ENCODE peak calls at places on chromosomes 5 and 9, in nine cellular contexts. One of them, this sample, is unnamed. For H3K4me1, the result is how much of the 10 kb centered on the place peaks cover.

GRCh38 chr9:125558453-125559084 is 148.4 kb downstream of the MAPKAP1 start:
- DNase-seq in mammary epithelial cell: peak
- DNase-seq in GM23248: peak
- DNase-seq in aorta: no peak
- DNase-seq in SJSA1: peak
- DNase-seq in CD8-positive, alpha-beta T cell: peak
- DNase-seq in CD4-positive, alpha-beta memory T cell: peak
- DNase-seq in PC-3: peak
- DNase-seq in spleen: no peak
- DNase-seq in this sample: peak

GRCh38 chr5:133889271-133889905 is 79.0 kb downstream of the C5orf15 start:
- DNase-seq in mammary epithelial cell: no peak
- DNase-seq in GM23248: no peak
- DNase-seq in aorta: no peak
- DNase-seq in SJSA1: no peak
- DNase-seq in CD8-positive, alpha-beta T cell: no peak
- DNase-seq in CD4-positive, alpha-beta memory T cell: no peak
- DNase-seq in PC-3: no peak
- DNase-seq in spleen: peak
- DNase-seq in this sample: no peak

GRCh38 chr5:155040984-155041383 is 27.4 kb downstream of the KIF4B start:
- DNase-seq in mammary epithelial cell: no peak
- DNase-seq in GM23248: no peak
- DNase-seq in aorta: no peak
- DNase-seq in SJSA1: no peak
- DNase-seq in CD8-positive, alpha-beta T cell: no peak
- DNase-seq in CD4-positive, alpha-beta memory T cell: no peak
- DNase-seq in PC-3: no peak
- DNase-seq in spleen: no peak
- DNase-seq in this sample: no peak

GRCh38 chr9:68949271-68950000 is 64.5 kb downstream of the PRKACG start:
- DNase-seq in mammary epithelial cell: peak
- DNase-seq in GM23248: no peak
- DNase-seq in aorta: peak
- DNase-seq in SJSA1: no peak
- DNase-seq in CD8-positive, alpha-beta T cell: peak
- DNase-seq in CD4-positive, alpha-beta memory T cell: no peak
- DNase-seq in PC-3: peak
- DNase-seq in spleen: no peak
- DNase-seq in this sample: no peak

GRCh38 chr5:10467281-10468198 is 25.9 kb downstream of the ROPN1L start:
- DNase-seq in mammary epithelial cell: peak
- DNase-seq in GM23248: peak
- DNase-seq in aorta: no peak
- DNase-seq in SJSA1: peak
- DNase-seq in CD8-positive, alpha-beta T cell: no peak
- DNase-seq in CD4-positive, alpha-beta memory T cell: no peak
- DNase-seq in PC-3: peak
- DNase-seq in spleen: peak
- DNase-seq in this sample: no peak

GRCh38 chr9:95197692-95198271 is 119.7 kb downstream of the FANCC start:
- DNase-seq in mammary epithelial cell: peak
- DNase-seq in GM23248: peak
- DNase-seq in aorta: peak
- DNase-seq in SJSA1: peak
- DNase-seq in CD8-positive, alpha-beta T cell: no peak
- DNase-seq in CD4-positive, alpha-beta memory T cell: no peak
- DNase-seq in PC-3: no peak
- DNase-seq in spleen: no peak
- DNase-seq in this sample: no peak

GRCh38 chr5:148542812-148543211 is 111.5 kb downstream of the HTR4 start:
- DNase-seq in mammary epithelial cell: peak
- DNase-seq in GM23248: peak
- DNase-seq in aorta: no peak
- DNase-seq in SJSA1: no peak
- DNase-seq in CD8-positive, alpha-beta T cell: no peak
- DNase-seq in CD4-positive, alpha-beta memory T cell: no peak
- DNase-seq in PC-3: no peak
- DNase-seq in spleen: no peak
- DNase-seq in this sample: no peak

GRCh38 chr5:6872441-6873160 is 159.4 kb downstream of the TENT4A start:
- DNase-seq in mammary epithelial cell: no peak
- DNase-seq in GM23248: no peak
- DNase-seq in aorta: no peak
- DNase-seq in SJSA1: no peak
- DNase-seq in CD8-positive, alpha-beta T cell: no peak
- DNase-seq in CD4-positive, alpha-beta memory T cell: no peak
- DNase-seq in PC-3: no peak
- DNase-seq in spleen: no peak
- DNase-seq in this sample: no peak

GRCh38 chr5:137921931-137922330 is 32.7 kb downstream of the PKD2L2 start:
- DNase-seq in mammary epithelial cell: peak
- DNase-seq in GM23248: peak
- DNase-seq in aorta: no peak
- DNase-seq in SJSA1: peak
- DNase-seq in CD8-positive, alpha-beta T cell: no peak
- DNase-seq in CD4-positive, alpha-beta memory T cell: no peak
- DNase-seq in PC-3: peak
- DNase-seq in spleen: no peak
- DNase-seq in this sample: no peak

DNA sequence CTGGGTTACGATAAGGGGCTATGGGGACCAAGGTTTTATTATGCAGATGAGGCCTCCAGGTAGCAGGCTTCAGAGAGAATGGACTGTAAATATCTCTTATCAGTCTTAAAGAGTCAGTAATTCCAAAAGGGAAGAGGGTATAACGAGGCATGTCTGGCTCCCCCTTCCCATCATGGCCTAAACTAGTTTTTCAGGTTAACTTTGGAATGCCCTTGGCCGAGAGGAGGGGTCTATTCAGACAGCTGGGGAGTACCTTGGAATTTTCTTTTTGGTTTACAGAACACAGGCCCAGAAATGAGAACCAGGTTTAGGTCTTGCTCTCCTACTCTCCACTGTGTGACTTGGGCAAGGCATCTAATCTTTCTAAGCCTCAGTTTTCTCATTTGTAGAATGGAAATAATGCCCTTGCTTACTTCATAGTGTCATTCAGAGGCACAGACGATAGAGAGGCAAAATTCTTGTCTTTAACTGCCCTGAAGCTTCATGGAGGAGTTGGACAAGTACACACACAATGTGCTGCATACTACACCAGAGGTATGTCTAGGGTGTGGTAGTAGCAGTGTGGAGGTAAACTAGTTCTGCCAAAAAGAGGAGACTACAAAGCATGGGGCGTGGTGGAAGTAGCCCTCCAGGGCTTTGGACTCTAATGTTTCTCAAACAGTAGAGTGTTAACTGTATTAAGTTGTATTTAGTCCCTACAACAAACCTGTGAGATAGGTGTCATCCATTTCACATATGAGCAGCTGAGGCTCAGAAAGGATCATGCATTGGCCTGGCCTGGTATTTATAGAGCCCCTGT is 45.5 kb downstream of the IRF1 start:
- DNase-seq in mammary epithelial cell: no peak
- DNase-seq in GM23248: no peak
- DNase-seq in aorta: no peak
- DNase-seq in SJSA1: no peak
- DNase-seq in CD8-positive, alpha-beta T cell: no peak
- DNase-seq in CD4-positive, alpha-beta memory T cell: no peak
- DNase-seq in PC-3: peak
- DNase-seq in spleen: no peak
- DNase-seq in this sample: no peak
- H3K4me1 ChIP-seq in mammary epithelial cell: under half
- H3K4me1 ChIP-seq in GM23248: under half
- H3K4me1 ChIP-seq in aorta: under half
- H3K4me1 ChIP-seq in SJSA1: under half
- H3K4me1 ChIP-seq in CD8-positive, alpha-beta T cell: half or more
- H3K4me1 ChIP-seq in CD4-positive, alpha-beta memory T cell: half or more
- H3K4me1 ChIP-seq in PC-3: under half
- H3K4me1 ChIP-seq in spleen: half or more
- H3K4me1 ChIP-seq in this sample: under half

DNA sequence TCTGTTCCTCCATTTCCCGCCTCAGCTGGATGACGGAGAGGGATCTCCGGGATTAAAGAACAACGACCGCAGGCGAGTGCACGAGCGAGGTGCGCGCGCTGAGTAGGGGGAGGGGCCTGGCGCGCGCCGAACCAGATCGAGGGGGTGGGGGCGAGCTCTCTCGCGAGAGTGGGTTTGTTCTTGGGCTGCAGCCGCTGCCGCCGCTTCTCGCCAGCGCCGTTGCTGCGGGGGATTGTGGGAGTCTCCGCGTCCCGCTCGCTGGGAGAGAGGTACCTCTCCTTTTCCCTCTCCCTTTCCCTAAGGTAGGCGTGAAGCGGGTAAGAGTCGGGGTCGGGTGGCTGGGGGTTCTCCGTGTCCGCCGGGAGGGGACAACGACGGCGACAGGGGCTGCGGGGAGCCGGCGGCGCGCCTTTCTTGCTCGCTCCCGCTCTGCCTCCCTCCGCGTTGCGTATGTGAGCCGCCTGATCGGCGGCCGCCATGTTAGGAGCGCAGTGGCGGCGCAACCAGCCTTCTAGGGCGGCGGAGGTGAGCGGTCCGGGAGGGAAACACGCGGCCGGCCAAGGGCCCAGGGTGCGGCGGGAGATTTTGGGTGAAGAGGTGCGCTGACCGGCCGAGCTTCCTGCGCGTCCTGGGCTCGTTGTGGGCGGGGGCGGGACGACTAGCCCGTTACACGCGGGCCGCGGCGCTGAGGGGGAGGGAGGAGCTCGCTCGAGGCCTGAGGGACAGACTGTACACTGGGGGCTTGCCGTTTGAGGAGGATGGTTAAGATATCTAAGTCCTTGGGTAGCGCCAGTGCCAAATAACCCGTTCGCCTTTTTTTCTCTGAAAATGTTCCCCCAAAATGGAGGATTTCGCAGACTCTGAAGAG is at the start of gene MATR3:
- DNase-seq in mammary epithelial cell: peak
- DNase-seq in GM23248: peak
- DNase-seq in aorta: peak
- DNase-seq in SJSA1: peak
- DNase-seq in CD8-positive, alpha-beta T cell: peak
- DNase-seq in CD4-positive, alpha-beta memory T cell: peak
- DNase-seq in PC-3: peak
- DNase-seq in spleen: peak
- DNase-seq in this sample: peak
- H3K4me1 ChIP-seq in mammary epithelial cell: under half
- H3K4me1 ChIP-seq in GM23248: under half
- H3K4me1 ChIP-seq in aorta: under half
- H3K4me1 ChIP-seq in SJSA1: under half
- H3K4me1 ChIP-seq in CD8-positive, alpha-beta T cell: under half
- H3K4me1 ChIP-seq in CD4-positive, alpha-beta memory T cell: under half
- H3K4me1 ChIP-seq in PC-3: under half
- H3K4me1 ChIP-seq in spleen: under half
- H3K4me1 ChIP-seq in this sample: under half

DNA sequence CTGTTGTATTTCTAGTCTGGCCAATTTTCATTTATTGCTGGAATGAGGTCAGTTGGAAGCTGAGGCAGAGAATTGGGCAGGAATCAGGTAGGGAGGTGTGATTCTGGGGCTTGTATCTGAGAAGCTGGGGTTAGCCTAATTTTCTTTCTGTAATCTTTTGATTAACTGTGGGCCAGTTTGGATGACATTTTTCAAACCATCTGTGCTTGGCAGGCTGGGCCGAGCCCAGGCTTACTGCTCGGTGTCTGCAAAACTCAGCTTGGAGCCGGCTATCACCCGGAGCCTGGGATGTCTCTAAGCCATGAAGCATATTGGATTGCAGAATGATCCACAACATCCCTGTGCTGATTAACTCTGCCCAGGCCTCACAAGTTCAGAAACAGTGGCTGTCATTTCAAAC is 26.5 kb downstream of the KCNMB1 start:
- DNase-seq in mammary epithelial cell: no peak
- DNase-seq in GM23248: no peak
- DNase-seq in aorta: no peak
- DNase-seq in SJSA1: no peak
- DNase-seq in CD8-positive, alpha-beta T cell: no peak
- DNase-seq in CD4-positive, alpha-beta memory T cell: no peak
- DNase-seq in PC-3: no peak
- DNase-seq in spleen: no peak
- DNase-seq in this sample: no peak
- H3K4me1 ChIP-seq in mammary epithelial cell: under half
- H3K4me1 ChIP-seq in GM23248: under half
- H3K4me1 ChIP-seq in aorta: under half
- H3K4me1 ChIP-seq in SJSA1: under half
- H3K4me1 ChIP-seq in CD8-positive, alpha-beta T cell: under half
- H3K4me1 ChIP-seq in CD4-positive, alpha-beta memory T cell: under half
- H3K4me1 ChIP-seq in PC-3: under half
- H3K4me1 ChIP-seq in spleen: under half
- H3K4me1 ChIP-seq in this sample: under half

GRCh38 chr9:134393582-134394280 is 67.5 kb downstream of the RXRA start:
- DNase-seq in mammary epithelial cell: no peak
- DNase-seq in GM23248: no peak
- DNase-seq in aorta: no peak
- DNase-seq in SJSA1: no peak
- DNase-seq in CD8-positive, alpha-beta T cell: no peak
- DNase-seq in CD4-positive, alpha-beta memory T cell: peak
- DNase-seq in PC-3: no peak
- DNase-seq in spleen: no peak
- DNase-seq in this sample: no peak
- H3K4me1 ChIP-seq in mammary epithelial cell: under half
- H3K4me1 ChIP-seq in GM23248: under half
- H3K4me1 ChIP-seq in aorta: under half
- H3K4me1 ChIP-seq in SJSA1: under half
- H3K4me1 ChIP-seq in CD8-positive, alpha-beta T cell: half or more
- H3K4me1 ChIP-seq in CD4-positive, alpha-beta memory T cell: half or more
- H3K4me1 ChIP-seq in PC-3: under half
- H3K4me1 ChIP-seq in spleen: half or more
- H3K4me1 ChIP-seq in this sample: under half

GRCh38 chr5:56478062-56478461 is 244.9 kb upstream of the ANKRD55 start:
- DNase-seq in mammary epithelial cell: no peak
- DNase-seq in GM23248: no peak
- DNase-seq in aorta: no peak
- DNase-seq in SJSA1: no peak
- DNase-seq in CD8-positive, alpha-beta T cell: no peak
- DNase-seq in CD4-positive, alpha-beta memory T cell: no peak
- DNase-seq in PC-3: no peak
- DNase-seq in spleen: no peak
- DNase-seq in this sample: no peak

GRCh38 chr5:56479126-56479525 is 246.0 kb upstream of the ANKRD55 start:
- DNase-seq in mammary epithelial cell: no peak
- DNase-seq in GM23248: no peak
- DNase-seq in aorta: no peak
- DNase-seq in SJSA1: no peak
- DNase-seq in CD8-positive, alpha-beta T cell: no peak
- DNase-seq in CD4-positive, alpha-beta memory T cell: no peak
- DNase-seq in PC-3: no peak
- DNase-seq in spleen: no peak
- DNase-seq in this sample: no peak

GRCh38 chr5:56480305-56481146 is 247.4 kb upstream of the ANKRD55 start:
- DNase-seq in mammary epithelial cell: peak
- DNase-seq in GM23248: peak
- DNase-seq in aorta: peak
- DNase-seq in SJSA1: peak
- DNase-seq in CD8-positive, alpha-beta T cell: peak
- DNase-seq in CD4-positive, alpha-beta memory T cell: peak
- DNase-seq in PC-3: peak
- DNase-seq in spleen: peak
- DNase-seq in this sample: peak

GRCh38 chr5:56481147-56481997 is 248.2 kb upstream of the ANKRD55 start:
- DNase-seq in mammary epithelial cell: peak
- DNase-seq in GM23248: peak
- DNase-seq in aorta: peak
- DNase-seq in SJSA1: peak
- DNase-seq in CD8-positive, alpha-beta T cell: peak
- DNase-seq in CD4-positive, alpha-beta memory T cell: peak
- DNase-seq in PC-3: peak
- DNase-seq in spleen: peak
- DNase-seq in this sample: peak

GRCh38 chr5:56479701-56480304 is 246.7 kb upstream of the ANKRD55 start:
- DNase-seq in mammary epithelial cell: no peak
- DNase-seq in GM23248: no peak
- DNase-seq in aorta: no peak
- DNase-seq in SJSA1: no peak
- DNase-seq in CD8-positive, alpha-beta T cell: peak
- DNase-seq in CD4-positive, alpha-beta memory T cell: peak
- DNase-seq in PC-3: no peak
- DNase-seq in spleen: no peak
- DNase-seq in this sample: no peak
- H3K4me1 ChIP-seq in mammary epithelial cell: under half
- H3K4me1 ChIP-seq in GM23248: under half
- H3K4me1 ChIP-seq in aorta: under half
- H3K4me1 ChIP-seq in SJSA1: under half
- H3K4me1 ChIP-seq in CD8-positive, alpha-beta T cell: under half
- H3K4me1 ChIP-seq in CD4-positive, alpha-beta memory T cell: half or more
- H3K4me1 ChIP-seq in PC-3: under half
- H3K4me1 ChIP-seq in spleen: under half
- H3K4me1 ChIP-seq in this sample: under half